ENCODE peak calls at places on chromosomes 16 and 17, in six cellular contexts. U is psoas muscle, X is tibial nerve, C is cardiac muscle cell, Q is PC-9, H is WERI-Rb-1. G is an unnamed sample. For H3K9me3 and H3K27me3, the result is how much of the 10 kb centered on the place peaks cover.

GRCh38 chr16:4323845-4324478 is 8.1 kb downstream of the GLIS2 start:
- DNase-seq in U (peak), X (peak), C (peak), Q (no peak), H (no peak), G (no peak)

GRCh38 chr17:51475650-51476221 is 215.4 kb downstream of the UTP18 start:
- DNase-seq in U (no peak), X (no peak), C (no peak), Q (no peak), H (no peak), G (no peak)

GRCh38 chr17:41464682-41465081 is 2.5 kb downstream of the KRT32 start:
- DNase-seq in U (peak), X (peak), C (peak), Q (peak), H (no peak), G (no peak)

GRCh38 chr17:56983380-56983779 is 5.4 kb downstream of the SCPEP1 start:
- DNase-seq in U (no peak), X (no peak), C (no peak), Q (no peak), H (no peak), G (no peak)

GRCh38 chr17:77840156-77840555 is 118.3 kb upstream of the TNRC6C start:
- DNase-seq in U (no peak), X (no peak), C (peak), Q (no peak), H (no peak), G (no peak)

GRCh38 chr17:71975331-71975801 is 145.5 kb upstream of the SOX9 start:
- DNase-seq in U (peak), X (peak), C (peak), Q (no peak), H (no peak), G (no peak)

GRCh38 chr17:27919120-27919519 is 26.0 kb upstream of the LYRM9 start:
- DNase-seq in U (no peak), X (no peak), C (peak), Q (no peak), H (no peak), G (no peak)

GRCh38 chr16:83802135-83802534 is 5.6 kb upstream of the HSBP1 start:
- DNase-seq in U (no peak), X (no peak), C (peak), Q (peak), H (no peak), G (no peak)

GRCh38 chr16:8781797-8782196 is 15.6 kb downstream of the TMEM186 start:
- DNase-seq in U (no peak), X (no peak), C (no peak), Q (no peak), H (no peak), G (no peak)

GRCh38 chr17:55238931-55239297 is 25.8 kb upstream of the HLF start:
- DNase-seq in U (no peak), X (no peak), C (no peak), Q (no peak), H (peak), G (no peak)

GRCh38 chr17:33086878-33087277 is 95.2 kb downstream of the SPACA3 start:
- DNase-seq in U (no peak), X (no peak), C (no peak), Q (no peak), H (no peak), G (no peak)

GRCh38 chr17:81551458-81552243 is 502 bp downstream of the FAAP100 start:
- DNase-seq in U (no peak), X (no peak), C (no peak), Q (no peak), H (peak), G (no peak)

GRCh38 chr16:19911747-19912146 is 27.1 kb upstream of the GPRC5B start:
- DNase-seq in U (no peak), X (no peak), C (no peak), Q (no peak), H (no peak), G (no peak)

GRCh38 chr17:42163113-42163512 is 8.3 kb upstream of the RAB5C start:
- DNase-seq in U (no peak), X (no peak), C (no peak), Q (no peak), H (peak), G (no peak)

GRCh38 chr16:82649766-82650165 is 23.0 kb downstream of the CDH13 start:
- DNase-seq in U (no peak), X (no peak), C (no peak), Q (no peak), H (no peak), G (no peak)

GRCh38 chr16:35752012-35752772 is 2292.8 kb downstream of the TP53TG3F start:
- DNase-seq in U (no peak), X (no peak), C (no peak), Q (no peak), H (no peak), G (no peak)

GRCh38 chr16:35753559-35754390 is 2294.4 kb downstream of the TP53TG3F start:
- DNase-seq in U (no peak), X (no peak), C (no peak), Q (no peak), H (no peak), G (no peak)

GRCh38 chr16:35751191-35751941 is 2292.0 kb downstream of the TP53TG3F start:
- DNase-seq in U (no peak), X (no peak), C (no peak), Q (no peak), H (no peak), G (no peak)

GRCh38 chr16:35754391-35755369 is 2295.3 kb downstream of the TP53TG3F start:
- DNase-seq in U (no peak), X (no peak), C (no peak), Q (no peak), H (no peak), G (no peak)

DNA sequence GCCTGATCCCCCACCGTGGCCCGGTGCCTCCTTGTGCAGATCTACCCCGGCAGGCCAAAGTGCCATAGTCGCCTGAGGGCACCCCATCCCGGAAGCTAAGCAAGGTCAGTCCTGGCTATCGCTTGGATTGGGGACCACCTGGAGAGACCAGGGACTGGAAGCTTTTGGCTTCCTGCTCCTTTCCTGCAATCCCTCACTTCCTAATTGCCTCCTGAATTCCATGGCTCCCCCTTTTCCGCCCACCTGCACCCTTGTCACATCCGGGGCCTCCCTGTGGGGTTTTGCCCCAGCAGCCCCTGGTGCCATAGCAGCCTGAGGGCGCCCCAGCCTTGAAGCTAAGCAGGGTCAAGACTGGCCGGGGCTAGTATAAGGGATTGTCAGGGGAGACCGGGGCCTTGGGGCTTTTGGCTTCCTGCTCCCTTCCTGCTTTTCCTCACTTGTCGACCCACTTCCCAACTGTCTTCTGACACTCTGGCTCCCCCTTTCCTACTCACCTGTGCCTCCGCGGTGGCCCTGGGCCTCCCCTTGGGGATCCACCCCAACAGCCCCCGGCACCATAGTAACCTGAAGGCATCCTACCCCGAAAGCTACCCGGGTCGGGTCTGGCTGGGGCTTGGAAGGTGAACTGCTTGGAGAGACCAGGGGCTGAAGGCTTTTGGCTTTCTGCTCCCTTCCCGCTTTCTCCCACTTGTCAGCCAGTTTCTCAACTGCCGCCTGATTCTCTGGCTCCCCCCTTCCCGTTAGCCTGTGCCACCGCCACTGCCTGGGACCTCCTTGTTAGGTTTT is 2293.6 kb downstream of the TP53TG3F start:
- DNase-seq in U (no peak), X (no peak), C (no peak), Q (no peak), H (no peak), G (no peak)
- H3K9me3 ChIP-seq in U (under half), X (under half), C (under half), Q (under half), H (under half), G (under half)

DNA sequence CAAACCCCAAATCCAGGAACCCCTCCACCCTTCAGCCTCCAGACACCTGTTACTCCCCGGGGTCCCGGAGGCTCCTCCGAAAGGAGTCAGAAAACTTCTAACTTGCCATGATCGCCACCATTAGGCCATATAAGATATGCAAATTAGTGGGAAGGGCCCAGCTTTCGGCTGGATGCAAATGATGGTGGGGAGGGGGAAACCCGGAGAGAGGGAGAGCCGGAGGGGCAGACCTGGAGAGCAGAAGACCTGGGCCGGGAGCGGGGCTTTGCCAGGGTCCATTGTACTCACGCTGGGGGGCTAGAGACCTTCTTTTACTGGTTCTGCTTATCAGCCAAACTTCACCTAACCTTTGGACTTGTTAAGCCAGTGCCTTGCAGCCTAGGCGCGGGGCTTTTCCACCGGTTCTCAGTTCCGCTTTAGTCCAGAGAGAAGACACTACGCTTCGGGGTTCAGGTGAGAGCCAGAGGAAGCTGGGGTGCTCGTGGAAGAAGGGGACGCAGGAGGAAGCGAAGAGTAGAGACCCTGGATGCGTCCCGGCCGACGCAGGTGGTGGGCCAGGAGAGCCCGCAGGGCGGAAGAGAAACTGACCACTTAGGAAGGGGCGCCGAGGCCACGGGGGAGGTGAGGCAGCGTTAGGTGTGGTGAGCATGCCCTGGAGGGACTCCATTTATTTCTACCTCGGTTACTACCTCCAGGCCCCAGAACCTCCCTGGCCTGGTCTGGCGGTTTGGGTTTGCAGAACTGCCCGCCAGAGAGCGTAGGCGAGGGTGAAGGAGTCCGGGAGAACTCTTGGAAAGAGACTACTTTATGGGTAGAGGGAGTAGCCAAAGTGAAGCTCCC is at the start of gene HNF1B:
- DNase-seq in U (no peak), X (no peak), C (no peak), Q (no peak), H (no peak), G (no peak)
- H3K27me3 ChIP-seq in U (under half), X (half or more), C (half or more), Q (under half), H (under half), G (half or more)

GRCh38 chr16:80038566-80038965 is 438.0 kb upstream of the MAF start:
- DNase-seq in U (no peak), X (no peak), C (no peak), Q (no peak), H (no peak), G (no peak)

GRCh38 chr16:80039777-80040176 is 439.2 kb upstream of the MAF start:
- DNase-seq in U (no peak), X (no peak), C (no peak), Q (no peak), H (no peak), G (no peak)

GRCh38 chr16:80040814-80041213 is 440.3 kb upstream of the MAF start:
- DNase-seq in U (no peak), X (no peak), C (no peak), Q (no peak), H (no peak), G (no peak)

GRCh38 chr16:80040413-80040812 is 439.9 kb upstream of the MAF start:
- DNase-seq in U (no peak), X (no peak), C (no peak), Q (peak), H (no peak), G (no peak)

DNA sequence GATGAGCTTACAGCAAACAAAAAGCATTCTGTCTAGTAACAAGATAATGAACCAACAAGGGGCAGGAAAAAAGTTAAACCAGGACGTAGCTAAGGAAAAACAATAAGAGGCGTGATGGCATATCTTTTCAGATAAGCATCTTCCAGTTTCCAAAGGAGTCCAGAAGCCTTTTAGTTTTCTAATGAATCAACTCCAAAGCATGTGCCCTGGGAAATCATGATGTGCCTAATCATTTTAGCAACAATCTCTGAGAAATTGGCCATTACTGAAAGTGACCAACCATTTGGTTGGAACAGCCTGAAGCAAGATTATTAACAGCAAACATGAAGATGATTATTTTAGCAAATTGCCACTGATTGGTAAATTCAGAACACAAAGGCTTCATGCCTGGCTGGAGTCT is 440.9 kb upstream of the MAF start:
- DNase-seq in U (no peak), X (no peak), C (no peak), Q (peak), H (no peak), G (no peak)
- H3K9me3 ChIP-seq in U (under half), X (under half), C (under half), Q (under half), H (under half), G (under half)

GRCh38 chr16:67259705-67260104 is 10.9 kb downstream of the SLC9A5 start:
- DNase-seq in U (peak), X (no peak), C (no peak), Q (no peak), H (peak), G (no peak)
- H3K27me3 ChIP-seq in U (under half), X (under half), C (under half), Q (under half), H (under half), G (under half)

GRCh38 chr17:73990290-73990689 is 213.2 kb upstream of the RPL38 start:
- DNase-seq in U (no peak), X (no peak), C (no peak), Q (no peak), H (no peak), G (no peak)
- H3K9me3 ChIP-seq in U (under half), X (under half), C (under half), Q (under half), H (under half), G (under half)

G was measured in effector memory CD4-positive, alpha-beta T cell.